ENCODE peak calls at places on chromosome 1, in six cellular contexts. One of them, this sample, is unnamed.

GRCh38 chr1:111720977-111721670 is 18.1 kb downstream of the INKA2 start:
- DNase-seq in retinal pigment epithelial cell: no peak
- DNase-seq in heart right ventricle: no peak
- DNase-seq in CD8-positive, alpha-beta memory T cell: no peak
- DNase-seq in lower leg skin: no peak
- DNase-seq in small intestine: no peak
- DNase-seq in this sample: no peak

GRCh38 chr1:182998482-182998881 is 24.7 kb upstream of the LAMC1 start:
- DNase-seq in retinal pigment epithelial cell: no peak
- DNase-seq in small intestine: no peak
- DNase-seq in heart right ventricle: no peak
- DNase-seq in CD8-positive, alpha-beta memory T cell: no peak
- DNase-seq in lower leg skin: no peak
- DNase-seq in this sample: no peak

GRCh38 chr1:156929596-156930238 is 9.3 kb downstream of the LRRC71 start:
- DNase-seq in small intestine: no peak
- DNase-seq in heart right ventricle: no peak
- DNase-seq in lower leg skin: no peak
- DNase-seq in retinal pigment epithelial cell: no peak
- DNase-seq in CD8-positive, alpha-beta memory T cell: no peak
- DNase-seq in this sample: no peak

GRCh38 chr1:234957330-234958065 is 171.1 kb downstream of the TOMM20 start:
- DNase-seq in small intestine: peak; percentile 97
- DNase-seq in heart right ventricle: no peak
- DNase-seq in lower leg skin: peak; percentile 82
- DNase-seq in CD8-positive, alpha-beta memory T cell: no peak
- DNase-seq in retinal pigment epithelial cell: peak; percentile 80
- DNase-seq in this sample: no peak

GRCh38 chr1:209382701-209383100 is 200.8 kb upstream of the CAMK1G start:
- DNase-seq in heart right ventricle: no peak
- DNase-seq in retinal pigment epithelial cell: no peak
- DNase-seq in small intestine: no peak
- DNase-seq in CD8-positive, alpha-beta memory T cell: no peak
- DNase-seq in lower leg skin: no peak
- DNase-seq in this sample: no peak

GRCh38 chr1:19067187-19067911 is 110.9 kb upstream of the IFFO2 start:
- DNase-seq in small intestine: no peak
- DNase-seq in lower leg skin: no peak
- DNase-seq in heart right ventricle: no peak
- DNase-seq in retinal pigment epithelial cell: no peak
- DNase-seq in CD8-positive, alpha-beta memory T cell: no peak
- DNase-seq in this sample: no peak

GRCh38 chr1:54207287-54207686 is 7.3 kb downstream of the MRPL37 start:
- DNase-seq in lower leg skin: no peak
- DNase-seq in small intestine: no peak
- DNase-seq in CD8-positive, alpha-beta memory T cell: no peak
- DNase-seq in heart right ventricle: no peak
- DNase-seq in retinal pigment epithelial cell: no peak
- DNase-seq in this sample: no peak

GRCh38 chr1:173122958-173123852 is 72.5 kb upstream of the TNFSF18 start:
- DNase-seq in heart right ventricle: peak; percentile 48
- DNase-seq in retinal pigment epithelial cell: peak; percentile 80
- DNase-seq in lower leg skin: peak; percentile 94
- DNase-seq in CD8-positive, alpha-beta memory T cell: no peak
- DNase-seq in small intestine: peak; percentile 96
- DNase-seq in this sample: peak; percentile 47

GRCh38 chr1:47233165-47233564 is 1.1 kb upstream of the TAL1 start:
- DNase-seq in small intestine: no peak
- DNase-seq in lower leg skin: peak; percentile 65
- DNase-seq in heart right ventricle: no peak
- DNase-seq in CD8-positive, alpha-beta memory T cell: no peak
- DNase-seq in retinal pigment epithelial cell: no peak
- DNase-seq in this sample: no peak

GRCh38 chr1:27007909-27008582 is 4.6 kb downstream of the TENT5B start:
- DNase-seq in small intestine: peak; percentile 44
- DNase-seq in CD8-positive, alpha-beta memory T cell: no peak
- DNase-seq in lower leg skin: no peak
- DNase-seq in heart right ventricle: no peak
- DNase-seq in retinal pigment epithelial cell: no peak
- DNase-seq in this sample: no peak

GRCh38 chr1:88935522-88936222 is 44.3 kb upstream of the GTF2B start:
- DNase-seq in heart right ventricle: no peak
- DNase-seq in CD8-positive, alpha-beta memory T cell: peak; percentile 11
- DNase-seq in lower leg skin: no peak
- DNase-seq in retinal pigment epithelial cell: no peak
- DNase-seq in small intestine: peak; percentile 41
- DNase-seq in this sample: no peak

GRCh38 chr1:28139033-28139712 is 37.3 kb downstream of the PTAFR start:
- DNase-seq in small intestine: no peak
- DNase-seq in lower leg skin: no peak
- DNase-seq in CD8-positive, alpha-beta memory T cell: no peak
- DNase-seq in heart right ventricle: no peak
- DNase-seq in retinal pigment epithelial cell: no peak
- DNase-seq in this sample: no peak

GRCh38 chr1:173400387-173400995 is 76.6 kb upstream of the PRDX6 start:
- DNase-seq in retinal pigment epithelial cell: no peak
- DNase-seq in heart right ventricle: no peak
- DNase-seq in lower leg skin: no peak
- DNase-seq in small intestine: no peak
- DNase-seq in CD8-positive, alpha-beta memory T cell: no peak
- DNase-seq in this sample: no peak

GRCh38 chr1:199733125-199733524 is 294.4 kb upstream of the NR5A2 start:
- DNase-seq in small intestine: no peak
- DNase-seq in heart right ventricle: no peak
- DNase-seq in retinal pigment epithelial cell: peak; percentile 40
- DNase-seq in CD8-positive, alpha-beta memory T cell: no peak
- DNase-seq in lower leg skin: no peak
- DNase-seq in this sample: peak; percentile 19

GRCh38 chr1:53732912-53733317 is 6.0 kb downstream of the GLIS1 start:
- DNase-seq in small intestine: no peak
- DNase-seq in CD8-positive, alpha-beta memory T cell: no peak
- DNase-seq in retinal pigment epithelial cell: peak; percentile 55
- DNase-seq in heart right ventricle: no peak
- DNase-seq in lower leg skin: no peak
- DNase-seq in this sample: peak; percentile 68

GRCh38 chr1:59089922-59090457 is 206.9 kb upstream of the FGGY start:
- DNase-seq in CD8-positive, alpha-beta memory T cell: no peak
- DNase-seq in heart right ventricle: no peak
- DNase-seq in retinal pigment epithelial cell: no peak
- DNase-seq in lower leg skin: no peak
- DNase-seq in small intestine: peak; percentile 57
- DNase-seq in this sample: no peak

GRCh38 chr1:38097256-38097655 is 50.7 kb upstream of the POU3F1 start:
- DNase-seq in small intestine: peak; percentile 5
- DNase-seq in lower leg skin: no peak
- DNase-seq in CD8-positive, alpha-beta memory T cell: no peak
- DNase-seq in heart right ventricle: no peak
- DNase-seq in retinal pigment epithelial cell: no peak
- DNase-seq in this sample: no peak

GRCh38 chr1:223819730-223820514 is 25.8 kb downstream of the TP53BP2 start:
- DNase-seq in lower leg skin: no peak
- DNase-seq in heart right ventricle: no peak
- DNase-seq in small intestine: peak; percentile 15
- DNase-seq in retinal pigment epithelial cell: no peak
- DNase-seq in CD8-positive, alpha-beta memory T cell: no peak
- DNase-seq in this sample: no peak

GRCh38 chr1:48442864-48443619 is 29.0 kb downstream of the SPATA6 start:
- DNase-seq in lower leg skin: no peak
- DNase-seq in CD8-positive, alpha-beta memory T cell: no peak
- DNase-seq in heart right ventricle: no peak
- DNase-seq in small intestine: peak; percentile 24
- DNase-seq in retinal pigment epithelial cell: no peak
- DNase-seq in this sample: no peak

GRCh38 chr1:216114180-216114579 is 309.1 kb downstream of the USH2A start:
- DNase-seq in retinal pigment epithelial cell: no peak
- DNase-seq in CD8-positive, alpha-beta memory T cell: no peak
- DNase-seq in lower leg skin: no peak
- DNase-seq in small intestine: no peak
- DNase-seq in heart right ventricle: no peak
- DNase-seq in this sample: no peak

DNA sequence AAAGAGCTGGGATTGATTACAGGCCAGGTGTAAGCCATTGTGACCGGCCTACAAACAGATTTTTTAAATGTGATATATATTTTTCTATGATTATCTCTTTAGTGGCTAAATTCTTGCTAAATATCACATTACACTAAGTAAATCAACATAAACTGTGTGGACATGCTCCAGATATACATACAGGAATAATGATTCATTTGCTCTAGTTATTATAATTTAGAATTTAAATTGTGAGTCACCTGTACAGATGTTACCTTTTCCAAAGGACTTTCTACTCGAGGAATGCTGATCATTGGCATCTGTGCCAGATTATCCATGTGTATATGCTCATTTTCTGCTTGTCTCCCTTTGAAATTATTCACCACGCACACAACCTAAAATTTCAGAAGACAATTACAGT is 90.1 kb downstream of the PLPPR5 start:
- DNase-seq in heart right ventricle: no peak
- DNase-seq in retinal pigment epithelial cell: no peak
- DNase-seq in lower leg skin: no peak
- DNase-seq in small intestine: no peak
- DNase-seq in CD8-positive, alpha-beta memory T cell: no peak
- DNase-seq in this sample: no peak
- H3K4me3 ChIP-seq in heart right ventricle: no peak overlapping the region
- H3K4me3 ChIP-seq in retinal pigment epithelial cell: no peak overlapping the region
- H3K4me3 ChIP-seq in lower leg skin: no peak overlapping the region
- H3K4me3 ChIP-seq in small intestine: no peak overlapping the region
- H3K4me3 ChIP-seq in CD8-positive, alpha-beta memory T cell: no peak overlapping the region
- H3K4me3 ChIP-seq in this sample: no peak overlapping the region

GRCh38 chr1:39489567-39490239 is 1.7 kb upstream of the BMP8A start:
- DNase-seq in CD8-positive, alpha-beta memory T cell: no peak
- DNase-seq in retinal pigment epithelial cell: no peak
- DNase-seq in lower leg skin: peak; percentile 69
- DNase-seq in small intestine: no peak
- DNase-seq in heart right ventricle: no peak
- DNase-seq in this sample: no peak

GRCh38 chr1:39488012-39488545 is 3.4 kb upstream of the BMP8A start:
- DNase-seq in CD8-positive, alpha-beta memory T cell: no peak
- DNase-seq in small intestine: no peak
- DNase-seq in retinal pigment epithelial cell: no peak
- DNase-seq in heart right ventricle: no peak
- DNase-seq in lower leg skin: peak; percentile 49
- DNase-seq in this sample: no peak

GRCh38 chr1:39491146-39491921 is at the start of gene BMP8A:
- DNase-seq in heart right ventricle: peak; percentile 55
- DNase-seq in CD8-positive, alpha-beta memory T cell: peak; percentile 77
- DNase-seq in lower leg skin: peak; percentile 85
- DNase-seq in small intestine: peak; percentile 59
- DNase-seq in retinal pigment epithelial cell: no peak
- DNase-seq in this sample: no peak

GRCh38 chr1:39488801-39489566 is 2.5 kb upstream of the BMP8A start:
- DNase-seq in lower leg skin: peak; percentile 66
- DNase-seq in retinal pigment epithelial cell: no peak
- DNase-seq in small intestine: no peak
- DNase-seq in CD8-positive, alpha-beta memory T cell: no peak
- DNase-seq in heart right ventricle: no peak
- DNase-seq in this sample: no peak

DNA sequence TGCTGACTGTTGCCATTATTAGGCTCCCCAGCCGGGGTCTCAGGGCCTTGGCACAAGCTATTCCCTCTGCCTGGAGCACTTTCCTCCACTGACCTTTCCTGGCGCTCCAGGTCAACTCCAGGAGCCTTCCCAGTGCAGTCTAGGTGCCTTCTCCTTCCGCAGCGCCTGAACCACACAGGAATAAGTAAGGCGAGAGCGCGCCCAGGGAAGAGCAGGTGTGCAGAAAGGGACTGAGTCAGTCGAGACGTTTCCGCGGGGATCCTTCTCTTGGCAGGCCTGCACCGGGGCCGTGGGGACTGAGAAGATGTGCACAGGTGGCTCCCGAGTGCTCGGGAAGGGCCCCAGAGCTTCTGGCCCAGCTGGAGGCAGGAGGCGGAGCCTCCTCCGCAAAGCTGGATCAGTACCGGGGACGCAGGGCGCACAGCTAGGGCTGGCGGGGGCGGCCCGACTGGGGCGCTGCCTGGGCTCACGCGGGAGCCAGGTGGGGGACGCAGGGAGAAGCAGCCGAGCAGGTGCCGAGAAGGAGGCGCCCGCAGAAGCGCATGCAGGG is 765 bp upstream of the BMP8A start:
- DNase-seq in heart right ventricle: no peak
- DNase-seq in lower leg skin: peak; percentile 78
- DNase-seq in small intestine: peak; percentile 10
- DNase-seq in CD8-positive, alpha-beta memory T cell: peak; percentile 38
- DNase-seq in retinal pigment epithelial cell: no peak
- DNase-seq in this sample: no peak
- H3K4me3 ChIP-seq in heart right ventricle: peak overlapping the region; percentile 57
- H3K4me3 ChIP-seq in lower leg skin: no peak overlapping the region
- H3K4me3 ChIP-seq in small intestine: no peak overlapping the region
- H3K4me3 ChIP-seq in CD8-positive, alpha-beta memory T cell: no peak overlapping the region
- H3K4me3 ChIP-seq in retinal pigment epithelial cell: no peak overlapping the region
- H3K4me3 ChIP-seq in this sample: peak overlapping the region; percentile 3

DNA sequence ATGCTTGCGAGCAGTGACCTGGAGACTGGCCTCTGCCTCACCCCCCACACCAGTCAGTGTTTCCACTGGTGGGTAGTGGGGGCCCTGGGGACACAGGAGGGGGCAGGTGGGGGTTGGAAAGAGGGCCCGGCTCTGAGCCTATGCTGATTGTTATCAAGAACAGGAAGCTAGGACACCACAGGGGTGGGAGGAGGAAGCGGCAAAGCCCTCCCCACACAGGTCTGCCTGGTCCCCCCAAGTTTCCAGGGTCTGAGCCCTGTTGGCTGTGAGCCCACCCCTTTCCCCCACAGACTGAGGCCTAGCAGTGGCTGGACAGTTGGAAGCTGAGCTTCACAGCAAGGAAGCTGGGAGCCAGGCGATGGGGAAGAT is 1.6 kb upstream of the PTPN7 start:
- DNase-seq in lower leg skin: no peak
- DNase-seq in small intestine: peak; percentile 43
- DNase-seq in CD8-positive, alpha-beta memory T cell: peak; percentile 34
- DNase-seq in heart right ventricle: no peak
- DNase-seq in retinal pigment epithelial cell: no peak
- DNase-seq in this sample: no peak
- H3K4me3 ChIP-seq in lower leg skin: no peak overlapping the region
- H3K4me3 ChIP-seq in small intestine: no peak overlapping the region
- H3K4me3 ChIP-seq in CD8-positive, alpha-beta memory T cell: peak overlapping the region; percentile 87
- H3K4me3 ChIP-seq in heart right ventricle: no peak overlapping the region
- H3K4me3 ChIP-seq in retinal pigment epithelial cell: no peak overlapping the region
- H3K4me3 ChIP-seq in this sample: no peak overlapping the region

DNA sequence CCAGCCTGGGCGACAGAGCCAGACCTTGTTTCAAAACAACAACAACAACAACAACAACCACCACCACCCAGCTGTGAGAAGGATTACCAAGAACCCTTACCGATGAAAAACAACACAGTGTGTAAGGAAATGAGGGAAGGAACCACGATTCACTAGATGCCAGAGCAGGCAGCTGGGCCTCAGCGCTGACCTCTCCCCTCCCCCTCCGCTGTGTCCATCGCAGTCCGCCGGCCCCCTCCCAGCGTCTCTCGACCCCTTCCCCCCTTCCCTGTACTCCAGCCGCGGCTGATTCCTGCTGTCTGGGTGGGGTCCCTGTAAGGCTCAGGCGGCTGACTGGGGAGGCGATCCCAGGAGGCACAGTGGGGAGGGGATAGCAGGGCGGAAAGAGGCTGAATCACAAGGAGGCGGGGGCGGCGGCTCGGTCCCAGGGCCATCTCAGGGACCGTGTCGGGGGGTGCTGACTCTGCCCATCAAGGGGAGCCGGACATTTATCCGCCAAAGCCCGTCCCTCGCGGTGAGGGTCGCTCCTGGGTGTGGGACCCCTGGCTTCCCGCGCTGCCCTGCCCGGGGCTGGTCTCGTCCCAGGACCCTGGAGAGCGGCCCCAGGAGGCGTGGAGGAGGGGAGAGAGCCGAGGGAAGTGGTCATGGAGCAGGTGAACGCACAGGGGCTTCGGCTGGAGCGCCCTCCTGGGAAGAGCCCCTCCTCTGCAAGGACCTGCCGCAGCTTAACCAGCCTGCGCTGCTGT is 241.9 kb downstream of the PTPRU start:
- DNase-seq in CD8-positive, alpha-beta memory T cell: no peak
- DNase-seq in lower leg skin: peak; percentile 72
- DNase-seq in heart right ventricle: no peak
- DNase-seq in small intestine: no peak
- DNase-seq in retinal pigment epithelial cell: no peak
- DNase-seq in this sample: no peak
- H3K4me3 ChIP-seq in CD8-positive, alpha-beta memory T cell: no peak overlapping the region
- H3K4me3 ChIP-seq in lower leg skin: no peak overlapping the region
- H3K4me3 ChIP-seq in heart right ventricle: no peak overlapping the region
- H3K4me3 ChIP-seq in small intestine: no peak overlapping the region
- H3K4me3 ChIP-seq in retinal pigment epithelial cell: no peak overlapping the region
- H3K4me3 ChIP-seq in this sample: no peak overlapping the region

This sample was measured in kidney epithelial cell.